ENCODE peak calls at places on chromosomes 6 and 20, in eight cellular contexts. D is upper lobe of left lung; T is substantia nigra; A is NCI-H510A treated with DMSO at 0.1 percent for 48 hours; W is glutamatergic neuron; I is stimulated activated CD4-positive, alpha-beta T cell treated with anti-CD3 and anti-CD28 coated beads, TNF-alpha, amount 100 ng/mL, for 48 hours; F is activated T-cell treated with anti-CD3 and anti-CD28 coated beads, Interleukin-2, amount 50 U/mL, for 72 hours; H is A673. Q is an unnamed sample.

GRCh38 chr6:170244721-170245201 is 46.1 kb downstream of the DLL1 start:
- DNase-seq in H (no peak), I (no peak), T (no peak), A (no peak), F (no peak), W (peak), D (no peak), Q (no peak)

GRCh38 chr20:11492846-11493245 is 424.8 kb upstream of the BTBD3 start:
- DNase-seq in D (no peak), H (no peak), I (no peak), A (no peak), W (no peak), T (no peak), F (no peak), Q (no peak)

GRCh38 chr20:12012241-12013222 is 94.8 kb downstream of the BTBD3 start:
- DNase-seq in W (peak), A (no peak), F (peak), H (peak), I (no peak), T (no peak), D (no peak), Q (no peak)

GRCh38 chr20:54657268-54657826 is 182.0 kb downstream of the DOK5 start:
- DNase-seq in H (peak), A (no peak), F (no peak), D (no peak), T (no peak), I (no peak), W (no peak), Q (no peak)

GRCh38 chr6:13814938-13815575 is 700 bp upstream of the MCUR1 start:
- DNase-seq in A (peak), T (no peak), D (no peak), I (no peak), H (no peak), F (no peak), W (no peak), Q (no peak)

GRCh38 chr6:44221291-44221960 is 2.0 kb upstream of the SLC29A1 start:
- DNase-seq in I (peak), T (peak), W (peak), H (peak), D (peak), F (peak), A (peak), Q (peak)

GRCh38 chr6:133609404-133610270 is 279.3 kb upstream of the TCF21 start:
- DNase-seq in H (no peak), A (no peak), W (no peak), I (no peak), T (no peak), F (no peak), D (no peak), Q (no peak)

GRCh38 chr6:49409951-49410542 is 53.0 kb downstream of the MMUT start:
- DNase-seq in D (no peak), I (peak), H (peak), F (peak), A (peak), T (peak), W (peak), Q (peak)

GRCh38 chr20:34475979-34476736 is 40.1 kb upstream of the DYNLRB1 start:
- DNase-seq in I (no peak), D (peak), A (no peak), W (peak), F (peak), H (no peak), T (no peak), Q (no peak)

GRCh38 chr6:88374556-88374955 is 208.4 kb upstream of the CNR1 start:
- DNase-seq in I (no peak), A (peak), T (no peak), H (no peak), F (no peak), W (no peak), D (no peak), Q (no peak)

GRCh38 chr20:5719861-5720401 is 30.3 kb upstream of the SHLD1 start:
- DNase-seq in H (no peak), D (no peak), W (no peak), T (no peak), I (no peak), F (peak), A (peak), Q (peak)

GRCh38 chr6:10621227-10621626 is 73.2 kb downstream of the C6orf52 start:
- DNase-seq in I (no peak), T (no peak), A (peak), W (no peak), D (no peak), H (no peak), F (no peak), Q (no peak)

GRCh38 chr20:38023181-38024085 is 9.8 kb downstream of the TTI1 start:
- DNase-seq in I (no peak), T (no peak), W (no peak), H (no peak), D (no peak), A (no peak), F (no peak), Q (no peak)

GRCh38 chr20:54043044-54043967 is 27.1 kb downstream of the BCAS1 start:
- DNase-seq in D (no peak), W (no peak), H (no peak), F (no peak), T (no peak), A (no peak), I (no peak), Q (no peak)

GRCh38 chr20:588476-588875 is 21.6 kb downstream of the TCF15 start:
- DNase-seq in H (no peak), I (no peak), T (no peak), A (no peak), D (no peak), F (no peak), W (no peak), Q (no peak)

GRCh38 chr6:89951574-89952360 is 57.5 kb downstream of the GJA10 start:
- DNase-seq in W (no peak), I (no peak), H (no peak), T (no peak), A (no peak), F (no peak), D (peak), Q (peak)

GRCh38 chr6:131172237-131172636 is 37.0 kb downstream of the AKAP7 start:
- DNase-seq in F (no peak), H (no peak), W (no peak), T (no peak), D (no peak), A (no peak), I (no peak), Q (no peak)

GRCh38 chr20:32749914-32750637 is 6.8 kb upstream of the COMMD7 start:
- DNase-seq in A (no peak), T (no peak), D (no peak), H (no peak), W (peak), F (no peak), I (no peak), Q (no peak)

GRCh38 chr20:34088871-34089479 is 23.1 kb downstream of the EIF2S2 start:
- DNase-seq in H (no peak), I (no peak), T (no peak), F (no peak), W (no peak), D (no peak), A (no peak), Q (no peak)

GRCh38 chr20:25197870-25198190 is 2.3 kb downstream of the ENTPD6 start:
- DNase-seq in W (no peak), A (no peak), T (no peak), F (no peak), D (no peak), H (no peak), I (no peak), Q (no peak)

GRCh38 chr6:127341471-127342202 is 1.8 kb downstream of the ECHDC1 start:
- DNase-seq in A (no peak), H (no peak), F (no peak), D (no peak), W (no peak), T (no peak), I (no peak), Q (no peak)

GRCh38 chr6:87671555-87672029 is 30.4 kb downstream of the AKIRIN2 start:
- DNase-seq in D (no peak), W (no peak), T (no peak), H (no peak), F (no peak), A (no peak), I (no peak), Q (no peak)

GRCh38 chr6:33885121-33886057 is 81.6 kb upstream of the MLN start:
- DNase-seq in D (no peak), T (no peak), W (no peak), H (no peak), I (no peak), F (no peak), A (no peak), Q (no peak)

GRCh38 chr6:91055959-91056358 is 469.1 kb upstream of the MAP3K7 start:
- DNase-seq in F (no peak), T (no peak), H (no peak), I (no peak), A (no peak), W (no peak), D (no peak), Q (no peak)

Q was measured in DMS153.